ENCODE peak calls at places on chromosome 22, in five cellular contexts. L is IMR-90, F is neuronal stem cell, I is mesenchymal stem cell, U is mesendoderm. Y is an unnamed sample.

GRCh38 chr22:23179381-23180294 is 671 bp upstream of the BCR start:
- DNase-seq in L (no peak), F (no peak), I (no peak), U (peak), Y (no peak)

GRCh38 chr22:26364066-26365015 is 64.7 kb upstream of the ASPHD2 start:
- DNase-seq in L (peak), F (peak), I (peak), U (peak), Y (peak)

GRCh38 chr22:22955866-22956535 is 68.4 kb downstream of the IGLL5 start:
- DNase-seq in L (peak), F (peak), I (peak), U (peak), Y (peak)

GRCh38 chr22:26482171-26482570 is 1.4 kb downstream of the HPS4 start:
- DNase-seq in L (no peak), F (no peak), I (no peak), U (no peak), Y (no peak)

GRCh38 chr22:29313126-29314071 is 2.1 kb downstream of the RASL10A start:
- DNase-seq in L (no peak), F (no peak), I (peak), U (peak), Y (peak)

GRCh38 chr22:29914165-29914564 is 31.2 kb downstream of the MTMR3 start:
- DNase-seq in L (peak), F (no peak), I (peak), U (peak), Y (no peak)

GRCh38 chr22:39675907-39676306 is 105.4 kb downstream of the CACNA1I start:
- DNase-seq in L (no peak), F (no peak), I (no peak), U (no peak), Y (no peak)

GRCh38 chr22:49208003-49208402 is 619.7 kb downstream of the BRD1 start:
- DNase-seq in L (no peak), F (no peak), I (no peak), U (no peak), Y (no peak)

GRCh38 chr22:23529166-23530103 is 50.7 kb downstream of the IGLL1 start:
- DNase-seq in L (no peak), F (no peak), I (no peak), U (no peak), Y (no peak)

GRCh38 chr22:27720860-27721259 is 80.7 kb downstream of the MN1 start:
- DNase-seq in L (no peak), F (no peak), I (no peak), U (no peak), Y (no peak)

GRCh38 chr22:46233231-46233630 is 16.9 kb downstream of the CDPF1 start:
- DNase-seq in L (peak), F (no peak), I (no peak), U (no peak), Y (no peak)

GRCh38 chr22:47914481-47915097 is 1152.1 kb downstream of the TBC1D22A start:
- DNase-seq in L (no peak), F (no peak), I (no peak), U (no peak), Y (no peak)

GRCh38 chr22:26430600-26430999 is 1.5 kb downstream of the ASPHD2 start:
- DNase-seq in L (no peak), F (no peak), I (no peak), U (no peak), Y (no peak)

GRCh38 chr22:29093980-29094379 is 21.1 kb downstream of the KREMEN1 start:
- DNase-seq in L (no peak), F (no peak), I (no peak), U (no peak), Y (no peak)

GRCh38 chr22:26314171-26314570 is 114.9 kb upstream of the ASPHD2 start:
- DNase-seq in L (no peak), F (no peak), I (no peak), U (no peak), Y (no peak)

GRCh38 chr22:23913661-23914353 is 19.6 kb downstream of the MIF start:
- DNase-seq in L (peak), F (peak), I (peak), U (peak), Y (peak)

GRCh38 chr22:50305658-50306566 is 1.5 kb downstream of the PLXNB2 start:
- DNase-seq in L (peak), F (no peak), I (peak), U (peak), Y (no peak)

GRCh38 chr22:50307891-50308596 is 598 bp upstream of the PLXNB2 start:
- DNase-seq in L (no peak), F (no peak), I (no peak), U (no peak), Y (no peak)

GRCh38 chr22:50308597-50308935 is 1.1 kb upstream of the PLXNB2 start:
- DNase-seq in L (peak), F (no peak), I (peak), U (peak), Y (no peak)

GRCh38 chr22:50305393-50305657 is 2.1 kb downstream of the PLXNB2 start:
- DNase-seq in L (no peak), F (no peak), I (no peak), U (no peak), Y (no peak)

DNA sequence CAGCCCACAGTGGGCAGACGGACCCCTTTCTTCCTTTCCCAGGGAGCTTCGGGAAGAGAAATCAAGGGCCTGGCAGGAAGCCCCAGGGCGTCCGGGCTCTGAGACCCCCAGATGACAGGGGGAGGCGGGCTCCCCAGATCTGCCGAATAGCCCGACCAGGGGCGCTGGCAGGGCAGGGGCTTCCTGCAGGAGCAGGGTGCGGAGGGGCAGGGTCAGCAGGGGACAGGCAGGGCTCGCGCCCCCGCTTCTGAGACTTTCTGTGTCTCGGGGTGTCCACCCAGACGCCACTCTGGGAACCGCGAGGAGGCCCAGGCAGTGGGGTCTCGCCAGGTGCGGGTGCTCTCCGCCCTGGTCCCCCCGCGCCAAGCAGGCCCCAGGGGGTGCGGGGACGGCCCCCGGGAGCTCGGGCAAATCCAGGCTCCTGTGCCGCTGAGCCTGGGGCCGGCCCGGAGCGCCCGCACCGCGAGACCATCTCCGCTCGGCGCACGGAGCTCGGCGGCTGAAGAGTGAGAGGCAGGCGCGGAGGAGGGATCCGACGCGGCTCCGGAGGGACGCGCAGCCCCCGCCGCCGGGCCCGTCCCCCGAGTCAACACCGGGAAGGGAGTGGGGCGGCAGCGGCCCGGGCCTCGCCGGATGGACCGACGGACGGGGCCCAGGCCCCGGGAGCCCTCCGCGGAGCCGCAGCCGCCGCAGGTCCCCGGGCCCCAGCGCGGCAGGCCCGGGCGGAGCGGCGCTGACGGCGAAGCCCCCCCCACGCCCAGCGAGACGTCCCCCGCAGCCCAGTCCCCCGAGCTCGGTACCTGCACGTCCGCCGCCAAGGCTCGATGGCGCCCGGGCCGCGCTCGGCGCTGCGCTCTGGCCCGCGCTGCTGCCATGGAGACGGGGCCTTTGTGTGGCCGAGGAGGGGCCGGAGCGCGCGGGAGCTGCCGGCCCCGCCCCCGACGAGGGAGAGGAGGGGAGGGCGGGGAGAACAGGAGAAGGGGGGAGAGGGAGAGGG is at the start of gene PLXNB2:
- DNase-seq in L (peak), F (peak), I (peak), U (peak), Y (peak)
- H4K8ac ChIP-seq in L (peak), F (peak), I (peak), U (no peak), Y (peak)

GRCh38 chr22:25071720-25072119 is 119.2 kb downstream of the KIAA1671 start:
- DNase-seq in L (no peak), F (no peak), I (no peak), U (no peak), Y (no peak)
- H3K18ac ChIP-seq in L (no peak), F (no peak), I (no peak), U (no peak), Y (no peak)

GRCh38 chr22:38503021-38503420 is 3.1 kb downstream of the DDX17 start:
- DNase-seq in L (no peak), F (no peak), I (no peak), U (no peak), Y (no peak)

GRCh38 chr22:38505595-38506117 is 455 bp downstream of the DDX17 start:
- DNase-seq in L (peak), F (no peak), I (peak), U (peak), Y (no peak)

GRCh38 chr22:38501797-38502672 is 4.1 kb downstream of the DDX17 start:
- DNase-seq in L (no peak), F (no peak), I (no peak), U (no peak), Y (no peak)

GRCh38 chr22:38504731-38505594 is 1.1 kb downstream of the DDX17 start:
- DNase-seq in L (peak), F (peak), I (peak), U (peak), Y (no peak)

GRCh38 chr22:38506118-38506962 is at the start of gene DDX17:
- DNase-seq in L (peak), F (peak), I (peak), U (peak), Y (peak)
- H4K8ac ChIP-seq in L (peak), F (peak), I (peak), U (peak), Y (peak)

DNA sequence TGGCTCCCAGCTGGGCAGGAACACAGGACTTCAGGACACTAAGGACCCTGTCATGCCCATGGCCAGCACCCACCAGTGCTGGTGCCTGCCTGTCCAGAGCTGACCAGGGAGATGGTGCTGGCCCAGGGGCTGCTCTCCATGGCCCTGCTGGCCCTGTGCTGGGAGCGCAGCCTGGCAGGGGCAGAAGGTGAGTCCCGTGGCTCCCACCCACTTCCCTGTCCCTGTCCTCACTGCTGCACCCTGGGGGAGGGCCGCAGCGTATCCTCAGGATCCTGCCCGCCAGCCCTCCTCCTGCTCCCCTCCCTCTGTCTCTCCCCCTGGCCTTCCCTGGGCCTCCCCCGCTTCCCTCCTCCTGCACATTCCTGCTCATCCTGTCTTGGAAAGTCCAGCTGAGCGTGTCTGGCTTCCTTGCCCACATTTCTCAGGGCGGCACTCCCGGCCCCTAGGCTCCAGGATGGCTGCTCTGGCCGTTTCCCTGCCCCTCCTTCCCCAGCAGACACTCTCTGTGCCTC is 8.7 kb downstream of the CSF2RB start:
- DNase-seq in L (no peak), F (no peak), I (no peak), U (peak), Y (no peak)
- H3K18ac ChIP-seq in L (no peak), F (peak), I (no peak), U (no peak), Y (no peak)

DNA sequence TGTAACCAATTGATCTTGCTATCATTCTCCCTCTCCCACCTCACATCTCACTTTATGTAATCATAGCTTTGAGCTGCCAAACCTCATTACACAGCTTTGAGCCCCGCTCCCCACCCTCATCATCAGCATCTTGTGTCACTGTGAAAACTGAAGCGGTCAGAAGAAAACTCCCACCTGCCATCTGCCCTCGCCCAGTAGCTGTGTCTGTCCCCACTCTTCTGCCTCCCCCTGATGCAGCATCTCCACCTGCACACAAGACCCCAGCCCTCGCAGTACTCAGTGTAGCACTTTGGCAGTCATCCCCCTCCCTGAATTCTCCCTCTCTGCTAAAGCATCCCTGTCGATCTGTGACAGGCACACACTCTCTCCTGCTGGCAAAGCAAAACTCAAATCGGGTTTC is 60.3 kb upstream of the YWHAH start:
- DNase-seq in L (no peak), F (no peak), I (no peak), U (no peak), Y (no peak)
- H4K8ac ChIP-seq in L (no peak), F (no peak), I (no peak), U (no peak), Y (no peak)

GRCh38 chr22:37746366-37747089 is 49.7 kb downstream of the TRIOBP start:
- DNase-seq in L (no peak), F (peak), I (no peak), U (peak), Y (peak)

GRCh38 chr22:37745548-37746365 is 48.9 kb downstream of the TRIOBP start:
- DNase-seq in L (peak), F (peak), I (peak), U (peak), Y (peak)

GRCh38 chr22:37742374-37743092 is 45.7 kb downstream of the TRIOBP start:
- DNase-seq in L (peak), F (no peak), I (peak), U (peak), Y (no peak)

GRCh38 chr22:37747090-37747714 is 50.4 kb downstream of the TRIOBP start:
- DNase-seq in L (peak), F (no peak), I (peak), U (peak), Y (no peak)

DNA sequence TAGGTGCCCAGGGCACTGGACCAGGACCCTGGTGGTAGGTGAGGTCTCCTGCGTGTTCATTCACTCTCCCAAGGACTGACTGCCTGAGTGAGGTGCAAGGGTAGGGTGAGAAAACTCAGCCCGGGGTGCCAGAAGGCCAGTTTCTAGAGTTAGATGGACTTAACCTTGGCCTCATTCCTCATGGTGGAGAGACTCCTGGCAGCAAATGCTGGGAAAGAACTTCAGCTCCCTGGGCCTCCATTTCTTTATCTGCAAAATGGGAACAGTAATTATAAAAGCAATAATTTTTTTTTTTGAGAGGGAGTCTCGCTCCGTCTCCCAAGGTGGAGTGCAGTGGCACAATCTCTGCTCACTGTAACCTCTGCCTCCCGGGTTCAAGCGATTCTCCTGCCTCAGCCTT is 47.7 kb downstream of the TRIOBP start:
- DNase-seq in L (no peak), F (no peak), I (no peak), U (peak), Y (no peak)
- H3K18ac ChIP-seq in L (no peak), F (no peak), I (no peak), U (no peak), Y (no peak)

DNA sequence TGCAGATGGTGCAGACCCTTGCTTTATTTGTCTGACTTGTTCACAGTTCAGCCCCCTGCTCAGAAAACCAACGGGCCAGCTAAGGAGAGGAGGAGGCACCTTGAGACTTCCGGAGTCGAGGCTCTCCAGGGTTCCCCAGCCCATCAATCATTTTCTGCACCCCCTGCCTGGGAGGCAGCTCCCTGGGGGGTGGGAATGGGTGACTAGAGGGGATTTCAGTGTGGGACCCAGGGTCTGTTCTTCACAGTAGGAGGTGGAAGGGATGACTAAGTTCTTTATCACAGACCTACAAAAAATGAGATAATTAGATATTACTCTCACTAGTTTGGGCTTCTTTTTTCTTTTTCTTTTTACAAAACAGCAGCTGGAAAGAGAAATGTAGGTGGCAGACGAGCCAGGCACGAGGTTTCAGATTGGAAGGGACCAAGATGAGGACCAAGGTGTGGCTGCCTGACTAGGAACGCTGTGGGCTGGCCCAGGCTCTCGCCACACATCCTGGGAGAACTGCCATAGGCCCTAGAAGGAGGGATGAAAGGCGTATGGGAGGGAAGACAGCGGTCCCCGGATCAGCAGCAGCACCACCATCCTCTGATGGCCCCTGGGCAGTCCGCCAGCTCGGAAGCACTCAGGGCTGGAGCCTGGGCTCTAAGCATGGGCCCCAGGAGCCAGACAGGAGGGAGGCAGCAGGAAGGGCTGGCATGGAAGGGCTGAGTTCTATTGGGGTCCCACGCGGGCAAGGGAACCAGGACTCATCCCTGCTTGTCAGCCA is 14.2 kb downstream of the TXN2 start:
- DNase-seq in L (peak), F (no peak), I (peak), U (no peak), Y (no peak)
- H4K8ac ChIP-seq in L (peak), F (no peak), I (peak), U (no peak), Y (no peak)

DNA sequence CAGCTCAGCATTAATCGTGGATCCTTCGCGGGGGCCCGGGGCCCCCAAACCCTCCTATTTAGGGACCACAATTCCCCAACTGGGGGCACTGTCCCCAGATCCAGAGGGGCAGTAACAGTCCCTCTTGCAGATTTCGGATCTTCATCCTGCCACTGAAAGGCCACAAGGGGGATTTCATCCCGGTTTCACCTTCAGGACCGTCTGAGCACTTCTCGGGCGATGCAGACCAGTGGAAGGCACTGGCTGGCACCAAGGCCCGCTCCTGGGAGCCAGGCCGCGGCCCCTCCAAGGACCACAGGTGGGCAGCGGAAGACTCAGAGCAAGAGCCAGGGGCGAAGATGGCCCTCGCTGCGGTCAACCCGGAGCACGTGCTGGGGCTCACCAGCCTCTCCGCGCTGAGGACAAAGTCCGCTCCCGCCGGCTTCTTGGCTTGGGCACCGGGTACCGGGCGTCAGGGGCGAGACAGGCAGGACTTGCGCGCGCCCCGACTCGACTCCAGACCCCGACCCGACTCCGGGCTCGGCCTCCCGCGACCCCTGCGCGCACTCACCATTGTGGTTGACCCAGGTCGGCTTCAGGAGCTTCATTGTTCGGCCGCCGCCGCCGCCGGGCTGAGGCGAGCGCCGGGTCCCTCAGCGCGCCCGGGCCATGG is 517 bp downstream of the HIRA start:
- DNase-seq in L (peak), F (peak), I (peak), U (peak), Y (no peak)
- H3K18ac ChIP-seq in L (no peak), F (peak), I (peak), U (peak), Y (no peak)

GRCh38 chr22:33083212-33083611 is 25.0 kb upstream of the SYN3 start:
- DNase-seq in L (no peak), F (no peak), I (no peak), U (peak), Y (no peak)
- H4K8ac ChIP-seq in L (no peak), F (no peak), I (no peak), U (no peak), Y (no peak)

Y was measured in H1.